ENCODE peak calls at places on chromosomes 5 and 9, in four cellular contexts. N, B, G and H are unnamed samples.

GRCh38 chr9:108838017-108838416 is 17.8 kb downstream of the ACTL7B start:
- DNase-seq in N (no peak), B (no peak), G (no peak), H (no peak)

GRCh38 chr5:141914154-141914743 is 9.4 kb upstream of the DELE1 start:
- DNase-seq in N (peak), B (peak), G (no peak), H (peak)

GRCh38 chr9:12415361-12415760 is 277.8 kb upstream of the TYRP1 start:
- DNase-seq in N (no peak), B (no peak), G (no peak), H (no peak)

GRCh38 chr5:2277886-2278285 is 395.2 kb upstream of the IRX4 start:
- DNase-seq in N (no peak), B (no peak), G (no peak), H (no peak)

GRCh38 chr5:176535101-176535654 is 2.0 kb downstream of the RNF44 start:
- DNase-seq in N (no peak), B (no peak), G (peak), H (no peak)

GRCh38 chr9:128625391-128626145 is 31.1 kb downstream of the DYNC2I2 start:
- DNase-seq in N (no peak), B (no peak), G (no peak), H (no peak)

GRCh38 chr5:132876020-132876759 is 2.7 kb downstream of the LEAP2 start:
- DNase-seq in N (no peak), B (no peak), G (no peak), H (no peak)

GRCh38 chr9:15720861-15721260 is 168.0 kb downstream of the CCDC171 start:
- DNase-seq in N (no peak), B (no peak), G (no peak), H (no peak)

GRCh38 chr9:26133537-26133936 is 455.3 kb upstream of the TUSC1 start:
- DNase-seq in N (no peak), B (no peak), G (no peak), H (no peak)

GRCh38 chr9:16368425-16369087 is 501.9 kb downstream of the BNC2 start:
- DNase-seq in N (no peak), B (no peak), G (no peak), H (no peak)

GRCh38 chr5:124867064-124867707 is 120.7 kb upstream of the ZNF608 start:
- DNase-seq in N (no peak), B (no peak), G (no peak), H (no peak)

GRCh38 chr9:70580593-70581195 is 166.2 kb upstream of the KLF9 start:
- DNase-seq in N (no peak), B (no peak), G (no peak), H (no peak)

GRCh38 chr5:117953272-117953671 is 1035.1 kb downstream of the DTWD2 start:
- DNase-seq in N (no peak), B (no peak), G (no peak), H (no peak)

GRCh38 chr9:108889649-108890067 is 27.6 kb downstream of the ACTL7A start:
- DNase-seq in N (no peak), B (no peak), G (no peak), H (no peak)

GRCh38 chr9:113233146-113233545 is 11.8 kb downstream of the SLC31A1 start:
- DNase-seq in N (no peak), B (peak), G (no peak), H (no peak)

GRCh38 chr9:133824106-133824801 is 86.1 kb upstream of the SARDH start:
- DNase-seq in N (no peak), B (no peak), G (no peak), H (no peak)

GRCh38 chr9:129394011-129394919 is 216.2 kb upstream of the IER5L start:
- DNase-seq in N (no peak), B (no peak), G (no peak), H (no peak)

GRCh38 chr5:125408582-125409069 is 662.2 kb upstream of the ZNF608 start:
- DNase-seq in N (no peak), B (no peak), G (no peak), H (no peak)

GRCh38 chr5:40052812-40053211 is 626.9 kb upstream of the PTGER4 start:
- DNase-seq in N (peak), B (no peak), G (no peak), H (no peak)

GRCh38 chr5:172943283-172943841 is 15.9 kb upstream of the RPL26L1 start:
- DNase-seq in N (peak), B (no peak), G (no peak), H (no peak)

GRCh38 chr5:12615141-12615820 is 711.0 kb upstream of the CTNND2 start:
- DNase-seq in N (peak), B (no peak), G (no peak), H (no peak)

GRCh38 chr5:157799578-157799977 is 56.1 kb downstream of the LSM11 start:
- DNase-seq in N (no peak), B (no peak), G (no peak), H (no peak)

GRCh38 chr5:81755320-81755719 is 4.4 kb upstream of the SSBP2 start:
- DNase-seq in N (peak), B (no peak), G (no peak), H (no peak)

GRCh38 chr9:119050281-119050680 is 319.0 kb downstream of the BRINP1 start:
- DNase-seq in N (no peak), B (no peak), G (no peak), H (no peak)

GRCh38 chr9:83401328-83401895 is 136.8 kb downstream of the FRMD3 start:
- DNase-seq in N (no peak), B (no peak), G (no peak), H (no peak)

GRCh38 chr9:104969116-104969515 is 41.2 kb upstream of the ABCA1 start:
- DNase-seq in N (no peak), B (no peak), G (no peak), H (no peak)

GRCh38 chr9:133737071-133737773 is 930 bp downstream of the SARDH start:
- DNase-seq in N (no peak), B (no peak), G (no peak), H (no peak)

GRCh38 chr9:121294866-121295661 is 27.1 kb downstream of the GSN start:
- DNase-seq in N (no peak), B (no peak), G (no peak), H (no peak)
- TF ChIP-seq SPI1 in N (no peak), B (no peak), G (no peak), H (no peak)

DNA sequence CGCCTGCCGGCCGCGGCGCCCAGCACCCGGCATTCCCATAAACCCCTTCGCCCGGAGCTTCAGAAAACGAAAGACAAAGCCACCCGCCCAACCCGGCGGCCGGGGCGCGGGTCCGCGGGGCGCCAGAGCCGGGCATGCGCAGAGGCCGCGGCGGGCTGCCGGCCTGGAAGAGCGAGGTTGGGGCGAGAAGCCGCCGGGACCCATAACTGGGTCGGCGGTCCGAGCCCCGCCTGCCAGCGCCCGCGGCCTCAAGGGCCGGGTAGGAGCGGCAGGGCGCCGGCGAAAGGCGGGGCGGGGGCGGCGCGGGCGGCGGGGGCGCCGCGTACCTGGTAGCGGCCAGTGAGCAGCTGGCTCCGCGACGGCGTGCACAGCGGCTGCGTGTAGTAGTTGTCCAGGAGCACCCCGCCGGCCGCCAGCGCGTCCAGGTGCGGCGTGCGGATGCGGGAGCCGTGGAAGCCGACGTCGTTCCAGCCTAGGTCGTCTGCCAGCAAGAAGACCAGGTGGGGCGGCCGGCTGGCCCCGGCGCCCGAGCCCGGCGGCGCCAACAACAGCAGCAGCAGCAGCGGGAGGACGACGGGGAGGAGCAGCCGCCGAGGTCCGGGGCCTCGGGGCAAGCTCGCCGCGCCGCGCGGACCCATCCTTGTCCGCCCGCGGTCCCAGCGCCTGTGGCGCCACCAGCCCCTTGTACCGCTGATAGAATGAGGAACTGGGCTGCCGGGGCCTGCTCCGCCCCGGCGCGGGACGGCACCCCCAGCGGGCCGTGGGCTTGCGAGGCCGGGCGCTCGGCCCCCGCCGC is at the start of gene ARSB:
- DNase-seq in N (peak), B (peak), G (no peak), H (peak)
- TF ChIP-seq POLR2AphosphoS5 in N (peak), B (peak), G (peak), H (no peak)

GRCh38 chr9:93588641-93589609 is 12.5 kb downstream of the PHF2 start:
- DNase-seq in N (no peak), B (no peak), G (no peak), H (no peak)
- TF ChIP-seq SPI1 in N (no peak), B (no peak), G (no peak), H (no peak)

DNA sequence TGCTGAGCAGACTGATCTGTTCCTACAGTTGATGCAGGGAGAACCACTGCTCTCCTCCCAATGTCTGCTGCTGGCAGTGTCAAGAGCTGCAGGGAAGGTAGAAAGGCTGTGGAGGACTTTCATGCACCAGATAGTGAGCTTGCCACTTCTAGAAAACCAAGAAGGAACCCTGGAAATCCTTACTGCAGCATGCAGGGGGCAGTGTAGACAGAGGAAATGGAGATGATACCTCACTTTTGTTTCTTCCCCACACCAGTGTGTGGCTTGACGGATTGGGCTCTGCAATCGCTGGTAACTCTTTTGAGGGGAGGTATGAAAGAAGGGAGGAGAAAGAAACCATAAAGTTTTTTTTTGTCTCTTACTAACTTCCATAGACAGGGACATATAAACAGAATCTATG is 480.7 kb downstream of the DMAC1 start:
- DNase-seq in N (no peak), B (no peak), G (no peak), H (no peak)
- TF ChIP-seq POLR2AphosphoS5 in N (no peak), B (no peak), G (no peak), H (no peak)